ENCODE peak calls at places on chromosomes 6 and 20, in five cellular contexts. W, M, V, G and T are unnamed samples.

GRCh38 chr20:13526551-13526950 is 112.2 kb downstream of the TASP1 start:
- DNase-seq in W (no peak), G (no peak), M (no peak), V (no peak), T (no peak)

GRCh38 chr6:31614075-31614619 is 887 bp upstream of the AIF1 start:
- DNase-seq in M (peak; percentile 45), G (no peak), W (no peak), V (no peak), T (no peak)

GRCh38 chr20:62362991-62363919 is 3.9 kb downstream of the LAMA5 start:
- DNase-seq in V (no peak), W (peak; percentile 45), M (no peak), G (no peak), T (peak; percentile 42)

GRCh38 chr6:9647599-9647998 is 767.3 kb downstream of the TFAP2A start:
- DNase-seq in V (peak; percentile 32), W (no peak), M (no peak), G (no peak), T (no peak)

GRCh38 chr20:63626424-63627128 is at the start of gene GMEB2:
- DNase-seq in W (peak; percentile 78), V (no peak), G (peak; percentile 74), M (peak; percentile 84), T (no peak)

GRCh38 chr20:10596726-10597125 is 77.1 kb downstream of the JAG1 start:
- DNase-seq in M (peak; percentile 32), G (peak; percentile 94), V (peak; percentile 69), W (no peak), T (peak; percentile 88)

GRCh38 chr20:2005831-2006426 is 12.1 kb upstream of the PDYN start:
- DNase-seq in M (peak; percentile 79), G (peak; percentile 50), V (peak; percentile 29), W (peak; percentile 41), T (peak; percentile 63)

GRCh38 chr6:44733146-44733545 is 345.6 kb downstream of the CDC5L start:
- DNase-seq in G (no peak), W (no peak), V (no peak), M (no peak), T (no peak)

GRCh38 chr20:9390441-9390840 is 123.9 kb upstream of the LAMP5 start:
- DNase-seq in W (no peak), M (no peak), V (no peak), G (peak; percentile 63), T (no peak)

GRCh38 chr6:16711551-16712249 is 49.6 kb downstream of the ATXN1 start:
- DNase-seq in G (no peak), W (no peak), V (no peak), M (peak; percentile 49), T (peak; percentile 87)

GRCh38 chr6:126824226-126824625 is 294.2 kb upstream of the RSPO3 start:
- DNase-seq in G (no peak), M (no peak), V (no peak), W (no peak), T (no peak)

GRCh38 chr6:100078509-100078908 is 84.5 kb upstream of the MCHR2 start:
- DNase-seq in W (no peak), V (no peak), G (peak; percentile 6), M (peak; percentile 30), T (peak; percentile 77)

GRCh38 chr6:144661101-144661806 is 376.1 kb downstream of the UTRN start:
- DNase-seq in V (no peak), M (no peak), W (no peak), G (peak; percentile 62), T (no peak)

GRCh38 chr20:19231359-19232035 is 19.1 kb downstream of the SLC24A3 start:
- DNase-seq in G (no peak), M (peak; percentile 60), V (no peak), W (no peak), T (no peak)

GRCh38 chr6:119495230-119495683 is 145.7 kb upstream of the MAN1A1 start:
- DNase-seq in G (no peak), M (no peak), W (peak; percentile 74), V (no peak), T (no peak)

GRCh38 chr6:26592649-26593048 is 4.1 kb upstream of the ABT1 start:
- DNase-seq in W (no peak), M (peak; percentile 43), V (no peak), G (no peak), T (peak; percentile 16)

GRCh38 chr6:20564269-20564668 is 30.0 kb downstream of the CDKAL1 start:
- DNase-seq in G (peak; percentile 56), V (no peak), M (peak; percentile 38), W (no peak), T (peak; percentile 17)

GRCh38 chr20:8360035-8360434 is 228.0 kb downstream of the PLCB1 start:
- DNase-seq in V (no peak), M (no peak), W (no peak), G (no peak), T (no peak)

DNA sequence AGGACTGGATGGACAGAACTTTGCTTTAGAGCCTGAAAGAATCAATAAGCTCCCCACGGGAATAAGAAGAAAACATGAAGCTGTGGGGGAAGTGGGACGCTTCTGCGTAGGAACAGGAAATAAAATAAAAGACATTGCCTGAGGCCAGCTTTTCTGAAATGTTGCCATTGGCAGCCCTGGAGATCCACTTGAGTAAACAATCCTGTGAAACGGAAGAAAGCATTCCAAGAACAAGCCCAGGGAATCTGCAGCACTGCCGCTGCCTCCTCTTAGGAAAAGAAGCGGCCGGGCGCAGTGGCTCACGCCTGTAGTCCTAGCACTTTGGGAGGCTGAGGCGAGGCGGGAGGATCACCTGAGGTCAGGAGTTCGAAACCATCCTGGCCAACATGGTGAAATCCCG is 182.3 kb upstream of the RALGAPA2 start:
- DNase-seq in V (no peak), M (no peak), G (no peak), W (no peak), T (peak; percentile 33)
- TF ChIP-seq CTCF in V (no peak), M (no peak), G (no peak), W (no peak), T (no peak)

GRCh38 chr6:163149535-163149848 is 265.0 kb upstream of the QKI start:
- DNase-seq in V (no peak), W (no peak), G (no peak), M (no peak), T (no peak)

GRCh38 chr6:163146036-163146435 is 268.5 kb upstream of the QKI start:
- DNase-seq in G (no peak), M (no peak), V (no peak), W (no peak), T (no peak)

GRCh38 chr6:163148781-163149534 is 265.6 kb upstream of the QKI start:
- DNase-seq in G (no peak), V (no peak), W (no peak), M (no peak), T (no peak)

GRCh38 chr6:163151212-163151611 is 263.3 kb upstream of the QKI start:
- DNase-seq in M (no peak), G (no peak), V (no peak), W (no peak), T (no peak)

DNA sequence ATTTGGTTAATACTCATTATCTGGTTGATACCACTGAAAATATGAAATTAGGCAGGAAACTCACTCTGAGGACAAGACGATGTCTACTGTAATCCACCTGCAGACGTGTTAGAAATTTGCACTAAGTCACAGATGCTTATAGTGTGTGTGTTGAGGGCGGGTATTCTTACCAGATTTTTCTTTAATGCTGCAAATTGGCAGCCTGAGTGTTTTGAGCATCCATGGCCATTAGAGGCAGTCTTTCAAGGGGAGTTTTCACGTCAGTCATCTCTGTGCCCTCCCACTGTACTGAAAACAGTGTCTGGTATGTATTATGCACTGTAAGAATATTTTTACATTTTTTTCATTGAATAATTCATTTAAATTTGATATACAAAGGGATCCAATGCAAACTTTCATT is 266.5 kb upstream of the QKI start:
- DNase-seq in W (no peak), M (no peak), G (no peak), V (no peak), T (no peak)
- TF ChIP-seq CTCF in W (no peak), M (no peak), G (no peak), V (no peak), T (no peak)

GRCh38 chr6:28542440-28543293 is 17.0 kb downstream of the GPX5 start:
- DNase-seq in G (peak; percentile 87), W (peak; percentile 69), M (peak; percentile 91), V (peak; percentile 51), T (peak; percentile 90)
- TF ChIP-seq CTCF in G (no peak), W (peak; percentile 56), M (peak; percentile 41), V (peak; percentile 22), T (peak; percentile 45)

DNA sequence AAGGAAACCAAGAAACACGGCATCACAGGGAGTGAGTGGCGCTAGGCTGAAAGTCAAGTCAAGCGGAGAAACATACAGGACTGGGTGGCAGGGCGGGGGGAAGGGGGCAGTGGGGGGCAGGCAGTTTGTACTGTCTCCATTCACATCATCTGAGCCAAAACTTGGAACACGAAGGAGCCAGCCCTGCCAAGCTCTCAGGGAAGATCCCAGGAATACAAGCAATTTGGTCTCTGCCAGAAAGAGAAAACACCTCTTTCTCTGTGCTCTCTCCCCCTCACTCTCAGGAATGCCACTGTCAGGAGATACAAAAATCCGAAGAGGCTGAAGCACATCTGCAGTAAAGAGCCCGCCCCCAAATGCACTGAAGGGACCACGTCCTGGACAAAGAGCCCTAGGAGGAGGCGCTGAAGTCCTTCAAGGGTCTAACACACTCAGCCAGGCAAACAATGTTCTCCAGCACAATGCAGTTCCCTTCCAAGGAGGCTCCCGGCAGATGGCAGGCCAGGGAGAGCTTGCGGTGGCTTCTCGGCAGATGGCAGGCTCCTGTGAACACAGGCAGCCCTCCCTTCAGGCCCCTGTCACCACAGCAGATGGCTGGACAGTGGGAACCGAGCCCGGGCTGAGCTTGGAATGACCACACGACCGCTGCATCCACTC is 90.0 kb downstream of the ATP9A start:
- DNase-seq in M (no peak), V (no peak), W (peak; percentile 93), G (no peak), T (no peak)
- TF ChIP-seq CTCF in M (no peak), V (peak; percentile 21), W (no peak), G (peak; percentile 12), T (no peak)

GRCh38 chr20:37439223-37439933 is 81.7 kb upstream of the NNAT start:
- DNase-seq in M (no peak), V (no peak), G (no peak), W (no peak), T (no peak)

GRCh38 chr20:37436527-37436926 is 84.5 kb upstream of the NNAT start:
- DNase-seq in M (no peak), V (no peak), W (no peak), G (no peak), T (no peak)

GRCh38 chr20:37437676-37438075 is 83.4 kb upstream of the NNAT start:
- DNase-seq in M (no peak), G (no peak), V (no peak), W (no peak), T (no peak)

GRCh38 chr20:37438464-37439222 is 82.4 kb upstream of the NNAT start:
- DNase-seq in M (no peak), V (no peak), W (no peak), G (no peak), T (no peak)

DNA sequence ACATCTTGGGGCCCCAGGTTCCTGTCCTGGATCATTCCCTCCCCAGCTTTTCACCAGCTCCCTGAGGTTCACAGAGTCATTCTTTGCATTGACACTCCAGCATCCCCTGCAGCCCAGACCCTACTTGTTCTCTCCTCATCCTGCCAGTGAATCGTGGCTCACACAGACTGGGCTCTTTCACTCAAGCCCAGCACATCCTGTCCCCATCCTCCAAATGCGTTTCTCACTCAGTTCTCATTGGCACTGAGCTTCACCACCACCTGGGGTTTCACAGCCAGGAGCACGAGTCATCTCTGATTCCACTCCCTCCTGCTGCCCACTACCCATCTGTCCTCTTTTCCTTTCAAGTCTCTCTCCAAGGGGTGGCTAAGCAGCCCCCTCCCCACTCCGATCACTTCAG is 85.4 kb upstream of the NNAT start:
- DNase-seq in W (no peak), V (no peak), G (no peak), M (no peak), T (no peak)
- TF ChIP-seq CTCF in W (no peak), V (no peak), G (no peak), M (no peak), T (no peak)